ENCODE peak calls at places on chromosomes 7 and 10, in eight cellular contexts. K, V, Z, Q, U, R, C and A are unnamed samples.

GRCh38 chr7:141480953-141481352 is 70.3 kb upstream of the AGK start:
- DNase-seq in K (no peak), V (no peak), Z (no peak), Q (no peak), U (no peak), R (no peak), C (no peak), A (no peak)

GRCh38 chr7:140160308-140160707 is 16.5 kb downstream of the KDM7A start:
- DNase-seq in K (no peak), V (no peak), Z (no peak), Q (no peak), U (no peak), R (no peak), C (no peak), A (no peak)

GRCh38 chr10:115921795-115922194 is 351.2 kb downstream of the GFRA1 start:
- DNase-seq in K (no peak), V (no peak), Z (peak), Q (no peak), U (no peak), R (no peak), C (no peak), A (no peak)

GRCh38 chr7:142595816-142596516 is 153.3 kb upstream of the PRSS1 start:
- DNase-seq in K (no peak), V (no peak), Z (no peak), Q (no peak), U (no peak), R (no peak), C (no peak), A (no peak)

GRCh38 chr7:30840176-30841024 is 69.2 kb downstream of the MINDY4 start:
- DNase-seq in K (no peak), V (no peak), Z (no peak), Q (no peak), U (no peak), R (no peak), C (no peak), A (no peak)

GRCh38 chr7:123023126-123023525 is 27.6 kb upstream of the TAS2R16 start:
- DNase-seq in K (no peak), V (no peak), Z (no peak), Q (no peak), U (no peak), R (no peak), C (no peak), A (no peak)

GRCh38 chr7:36937754-36938551 is 213.7 kb upstream of the AOAH start:
- DNase-seq in K (peak), V (no peak), Z (no peak), Q (peak), U (no peak), R (no peak), C (no peak), A (no peak)

GRCh38 chr7:117389871-117390270 is 37.4 kb downstream of the ASZ1 start:
- DNase-seq in K (no peak), V (no peak), Z (no peak), Q (no peak), U (no peak), R (no peak), C (no peak), A (no peak)

GRCh38 chr10:109411897-109412296 is 511.4 kb downstream of the XPNPEP1 start:
- DNase-seq in K (no peak), V (no peak), Z (no peak), Q (peak), U (no peak), R (no peak), C (no peak), A (no peak)

GRCh38 chr7:102044984-102045673 is 227.7 kb downstream of the CUX1 start:
- DNase-seq in K (no peak), V (no peak), Z (peak), Q (no peak), U (peak), R (peak), C (no peak), A (peak)

GRCh38 chr7:124723012-124723411 is 42.6 kb downstream of the GPR37 start:
- DNase-seq in K (no peak), V (no peak), Z (peak), Q (no peak), U (no peak), R (no peak), C (no peak), A (no peak)

GRCh38 chr10:86661161-86662025 is 6.9 kb upstream of the LDB3 start:
- DNase-seq in K (no peak), V (peak), Z (no peak), Q (no peak), U (no peak), R (no peak), C (no peak), A (peak)

GRCh38 chr10:71392791-71393781 is 3.6 kb upstream of the CDH23 start:
- DNase-seq in K (no peak), V (no peak), Z (no peak), Q (no peak), U (no peak), R (no peak), C (no peak), A (no peak)

GRCh38 chr7:79507161-79507560 is 53.7 kb upstream of the MAGI2 start:
- DNase-seq in K (no peak), V (no peak), Z (peak), Q (no peak), U (no peak), R (no peak), C (no peak), A (no peak)

GRCh38 chr7:26337232-26337865 is 45.7 kb downstream of the SNX10 start:
- DNase-seq in K (no peak), V (no peak), Z (no peak), Q (no peak), U (no peak), R (no peak), C (no peak), A (no peak)

GRCh38 chr10:110790913-110791525 is 80.7 kb upstream of the PDCD4 start:
- DNase-seq in K (no peak), V (no peak), Z (no peak), Q (no peak), U (no peak), R (no peak), C (no peak), A (no peak)

GRCh38 chr7:83946801-83947200 is 247.8 kb downstream of the SEMA3A start:
- DNase-seq in K (no peak), V (no peak), Z (no peak), Q (no peak), U (no peak), R (no peak), C (no peak), A (no peak)

GRCh38 chr10:58153751-58154150 is 113.9 kb downstream of the IPMK start:
- DNase-seq in K (no peak), V (no peak), Z (no peak), Q (no peak), U (no peak), R (no peak), C (no peak), A (no peak)

GRCh38 chr7:37365405-37365804 is 83.3 kb downstream of the ELMO1 start:
- DNase-seq in K (no peak), V (no peak), Z (no peak), Q (no peak), U (no peak), R (no peak), C (no peak), A (no peak)

GRCh38 chr10:78053201-78053868 is 19.7 kb downstream of the RPS24 start:
- DNase-seq in K (no peak), V (no peak), Z (peak), Q (no peak), U (no peak), R (no peak), C (no peak), A (no peak)

GRCh38 chr10:44911081-44911540 is at the start of gene TMEM72:
- DNase-seq in K (no peak), V (no peak), Z (no peak), Q (peak), U (peak), R (no peak), C (no peak), A (no peak)